ENCODE peak calls at places on chromosomes 7 and 10, in four cellular contexts. Q is lower leg skin, G is GM12892, C is transverse colon. E is an unnamed sample.

GRCh38 chr10:114181971-114182370 is 2.8 kb downstream of the TDRD1 start:
- DNase-seq in Q (no peak), G (no peak), C (peak), E (no peak)

GRCh38 chr10:70330671-70331070 is 46.9 kb upstream of the NPFFR1 start:
- DNase-seq in Q (no peak), G (no peak), C (no peak), E (no peak)

GRCh38 chr10:71531485-71532446 is 135.0 kb downstream of the CDH23 start:
- DNase-seq in Q (no peak), G (peak), C (no peak), E (peak)

GRCh38 chr10:70352401-70353097 is 29.9 kb downstream of the LRRC20 start:
- DNase-seq in Q (no peak), G (no peak), C (no peak), E (no peak)

GRCh38 chr10:26682926-26683325 is 14.6 kb upstream of the PDSS1 start:
- DNase-seq in Q (no peak), G (no peak), C (no peak), E (no peak)

GRCh38 chr10:69374242-69374641 is 42.5 kb downstream of the TACR2 start:
- DNase-seq in Q (no peak), G (no peak), C (no peak), E (no peak)

GRCh38 chr7:82726038-82726800 is 282.6 kb upstream of the CACNA2D1 start:
- DNase-seq in Q (no peak), G (no peak), C (no peak), E (no peak)

GRCh38 chr10:113031147-113031546 is 81.1 kb downstream of the TCF7L2 start:
- DNase-seq in Q (no peak), G (no peak), C (no peak), E (no peak)

GRCh38 chr7:158048569-158048968 is 539.1 kb downstream of the PTPRN2 start:
- DNase-seq in Q (no peak), G (no peak), C (no peak), E (no peak)

GRCh38 chr7:47501406-47501805 is 80.5 kb downstream of the TNS3 start:
- DNase-seq in Q (no peak), G (no peak), C (no peak), E (no peak)

GRCh38 chr7:35869810-35870209 is 69.0 kb downstream of the SEPTIN7 start:
- DNase-seq in Q (no peak), G (no peak), C (no peak), E (no peak)

GRCh38 chr10:130179640-130180039 is 43.4 kb downstream of the GLRX3 start:
- DNase-seq in Q (no peak), G (no peak), C (no peak), E (no peak)

GRCh38 chr7:26399747-26400146 is 108.1 kb downstream of the SNX10 start:
- DNase-seq in Q (no peak), G (no peak), C (no peak), E (no peak)

GRCh38 chr10:65419629-65420028 is 1506.2 kb upstream of the LRRTM3 start:
- DNase-seq in Q (no peak), G (no peak), C (no peak), E (no peak)

GRCh38 chr10:86223256-86223655 is 143.3 kb downstream of the GRID1 start:
- DNase-seq in Q (no peak), G (no peak), C (no peak), E (no peak)

GRCh38 chr7:371779-372545 is 82.0 kb downstream of the FOXL3 start:
- DNase-seq in Q (no peak), G (no peak), C (peak), E (no peak)

GRCh38 chr7:150734293-150734692 is 2.9 kb upstream of the GIMAP5 start:
- DNase-seq in Q (no peak), G (no peak), C (no peak), E (no peak)

GRCh38 chr7:98027342-98028033 is 37.5 kb upstream of the OCM2 start:
- DNase-seq in Q (no peak), G (no peak), C (no peak), E (no peak)

GRCh38 chr7:44563171-44563679 is 10.5 kb downstream of the DDX56 start:
- DNase-seq in Q (no peak), G (no peak), C (no peak), E (no peak)

GRCh38 chr7:49001610-49002033 is 77.3 kb downstream of the CDC14C start:
- DNase-seq in Q (no peak), G (peak), C (peak), E (no peak)

GRCh38 chr10:131238669-131239280 is 72.7 kb downstream of the TCERG1L start:
- DNase-seq in Q (no peak), G (no peak), C (no peak), E (no peak)

GRCh38 chr10:72487521-72487920 is 132.8 kb upstream of the DNAJB12 start:
- DNase-seq in Q (no peak), G (no peak), C (no peak), E (no peak)

GRCh38 chr10:72732521-72732920 is 40.6 kb downstream of the MCU start:
- DNase-seq in Q (no peak), G (no peak), C (no peak), E (no peak)

GRCh38 chr7:14054125-14054524 is 64.7 kb upstream of the ETV1 start:
- DNase-seq in Q (no peak), G (no peak), C (no peak), E (no peak)

GRCh38 chr7:106367018-106367420 is 82.2 kb upstream of the NAMPT start:
- DNase-seq in Q (no peak), G (no peak), C (no peak), E (no peak)

GRCh38 chr7:30936650-30937245 is 25.1 kb downstream of the AQP1 start:
- DNase-seq in Q (no peak), G (no peak), C (no peak), E (no peak)

GRCh38 chr7:32070406-32071360 is at the start of gene PDE1C:
- DNase-seq in Q (no peak), G (peak), C (no peak), E (peak)

GRCh38 chr7:97004931-97005763 is at the start of gene DLX6:
- DNase-seq in Q (no peak), G (no peak), C (peak), E (no peak)

GRCh38 chr7:43516581-43517342 is 66.1 kb upstream of the STK17A start:
- DNase-seq in Q (no peak), G (no peak), C (no peak), E (no peak)

GRCh38 chr7:96327429-96327828 is 5.5 kb upstream of the SLC25A13 start:
- DNase-seq in Q (no peak), G (no peak), C (peak), E (no peak)

GRCh38 chr7:100429637-100430449 is at the start of gene MEPCE:
- DNase-seq in Q (peak), G (peak), C (peak), E (peak)
- TF ChIP-seq POLR2A in Q (no peak), G (peak), C (peak), E (peak)

GRCh38 chr7:94394058-94394398 is 667 bp upstream of the COL1A2 start:
- DNase-seq in Q (no peak), G (no peak), C (no peak), E (no peak)

GRCh38 chr7:94393251-94393758 is 1.4 kb upstream of the COL1A2 start:
- DNase-seq in Q (no peak), G (no peak), C (no peak), E (no peak)

GRCh38 chr7:94396044-94396443 is 1.3 kb downstream of the COL1A2 start:
- DNase-seq in Q (no peak), G (no peak), C (no peak), E (no peak)

GRCh38 chr7:94395141-94396041 is 696 bp downstream of the COL1A2 start:
- DNase-seq in Q (peak), G (peak), C (peak), E (peak)

GRCh38 chr7:94394399-94395140 is at the start of gene COL1A2:
- DNase-seq in Q (peak), G (no peak), C (peak), E (no peak)
- TF ChIP-seq POLR2A in Q (no peak), G (no peak), C (peak), E (no peak)

DNA sequence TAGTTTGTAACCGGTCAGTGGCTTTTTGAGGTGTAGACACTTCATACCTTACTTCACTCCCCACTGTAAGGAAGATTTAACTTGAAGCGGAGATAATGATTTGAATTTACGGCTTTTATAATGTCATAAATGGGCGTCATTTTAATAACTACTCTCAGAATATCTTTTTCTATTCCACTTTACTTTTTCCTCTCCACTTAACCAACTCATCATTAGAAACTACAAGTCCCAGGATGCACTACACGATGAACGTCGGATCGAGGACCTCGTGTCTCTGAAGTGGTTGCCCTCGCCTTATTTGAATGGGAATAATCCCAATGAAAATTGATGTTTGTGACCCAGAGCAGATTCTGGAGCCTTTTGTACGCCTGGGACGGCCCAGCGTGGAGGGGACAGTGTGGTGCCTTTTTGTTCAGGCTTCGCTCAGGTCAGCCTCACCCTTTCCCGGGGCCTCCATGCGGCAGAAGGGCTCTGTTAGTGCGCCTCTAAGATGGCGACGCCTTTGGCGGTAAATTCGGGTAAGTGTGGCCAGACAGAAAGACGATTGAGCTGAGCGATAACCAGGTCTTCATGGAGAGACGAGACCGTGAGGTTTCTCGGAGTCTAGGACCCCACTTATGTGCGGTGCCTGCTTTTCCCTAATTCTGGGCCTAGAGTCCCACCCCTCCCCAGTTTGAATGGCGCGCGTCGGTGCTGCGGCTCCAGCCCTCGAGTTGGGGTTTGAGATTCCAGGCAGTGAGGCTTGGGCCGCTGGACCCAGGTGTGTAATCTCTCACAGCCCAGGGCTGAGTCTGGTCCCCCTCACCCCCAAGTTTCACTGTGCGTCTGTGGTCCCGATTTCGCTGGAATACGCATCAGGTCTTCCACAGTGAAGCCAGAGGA is at the start of gene NUP205:
- DNase-seq in Q (peak), G (peak), C (peak), E (peak)
- TF ChIP-seq POLR2A in Q (no peak), G (peak), C (peak), E (peak)

DNA sequence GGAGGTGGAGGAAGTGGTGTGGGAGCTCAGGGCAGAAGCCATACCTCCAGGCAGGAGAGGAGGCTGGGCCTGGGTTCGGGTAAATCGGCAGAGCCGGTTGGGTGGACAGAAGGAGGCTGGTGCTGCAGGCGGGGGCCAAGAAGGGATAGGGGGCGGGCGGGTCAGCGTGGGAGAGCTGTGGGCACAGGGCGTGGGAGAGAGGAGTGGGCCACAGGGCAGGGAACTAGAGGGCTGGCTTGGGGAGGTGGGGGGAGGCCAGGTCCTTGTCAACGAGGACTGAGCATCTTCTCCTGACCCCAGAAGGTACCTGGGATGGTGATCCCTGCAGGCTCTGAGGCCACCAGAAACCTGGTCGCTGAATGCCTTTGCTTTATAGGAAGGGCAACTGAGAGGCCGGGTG is 11.9 kb downstream of the LAT2 start:
- DNase-seq in Q (no peak), G (peak), C (no peak), E (no peak)
- TF ChIP-seq POLR2A in Q (no peak), G (no peak), C (no peak), E (no peak)

GRCh38 chr7:1707756-1708611 is 37.9 kb downstream of the ELFN1 start:
- DNase-seq in Q (no peak), G (no peak), C (no peak), E (peak)

GRCh38 chr7:1709281-1709680 is 39.2 kb downstream of the ELFN1 start:
- DNase-seq in Q (no peak), G (no peak), C (no peak), E (no peak)

GRCh38 chr7:1709900-1710299 is 39.8 kb downstream of the ELFN1 start:
- DNase-seq in Q (no peak), G (no peak), C (no peak), E (no peak)

GRCh38 chr7:1706721-1707613 is 36.9 kb downstream of the ELFN1 start:
- DNase-seq in Q (no peak), G (no peak), C (no peak), E (peak)

DNA sequence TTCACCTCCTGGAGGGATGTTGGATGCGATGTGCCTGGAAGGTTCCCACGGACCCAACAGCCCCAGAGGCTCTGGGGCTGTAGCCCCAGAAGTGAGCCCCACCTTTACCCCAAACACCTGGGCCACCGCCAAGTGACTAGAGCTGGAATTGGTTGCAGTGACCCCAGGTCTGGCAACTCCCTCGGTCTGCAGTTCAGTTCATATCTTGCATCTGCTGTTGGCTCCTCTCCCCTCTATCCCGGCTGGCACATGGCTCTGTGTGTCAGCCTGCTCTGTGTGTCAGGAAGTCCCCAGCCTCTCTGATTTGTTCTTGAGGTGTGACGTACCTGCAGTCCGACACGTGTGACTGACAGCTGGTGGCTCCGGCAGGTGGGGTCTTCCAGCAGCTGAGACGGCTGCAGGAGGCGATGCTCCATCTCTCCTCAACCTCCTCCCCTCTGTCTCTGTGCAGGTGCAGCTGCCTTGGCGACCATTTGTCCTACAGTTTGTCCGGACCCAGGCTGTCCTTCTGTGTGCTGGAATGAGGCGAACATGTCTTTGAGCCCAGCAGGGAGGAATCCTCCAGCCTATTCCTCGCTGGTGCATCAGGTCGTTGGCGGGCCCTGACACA is 38.7 kb downstream of the ELFN1 start:
- DNase-seq in Q (no peak), G (no peak), C (no peak), E (no peak)
- TF ChIP-seq POLR2A in Q (no peak), G (no peak), C (no peak), E (no peak)

DNA sequence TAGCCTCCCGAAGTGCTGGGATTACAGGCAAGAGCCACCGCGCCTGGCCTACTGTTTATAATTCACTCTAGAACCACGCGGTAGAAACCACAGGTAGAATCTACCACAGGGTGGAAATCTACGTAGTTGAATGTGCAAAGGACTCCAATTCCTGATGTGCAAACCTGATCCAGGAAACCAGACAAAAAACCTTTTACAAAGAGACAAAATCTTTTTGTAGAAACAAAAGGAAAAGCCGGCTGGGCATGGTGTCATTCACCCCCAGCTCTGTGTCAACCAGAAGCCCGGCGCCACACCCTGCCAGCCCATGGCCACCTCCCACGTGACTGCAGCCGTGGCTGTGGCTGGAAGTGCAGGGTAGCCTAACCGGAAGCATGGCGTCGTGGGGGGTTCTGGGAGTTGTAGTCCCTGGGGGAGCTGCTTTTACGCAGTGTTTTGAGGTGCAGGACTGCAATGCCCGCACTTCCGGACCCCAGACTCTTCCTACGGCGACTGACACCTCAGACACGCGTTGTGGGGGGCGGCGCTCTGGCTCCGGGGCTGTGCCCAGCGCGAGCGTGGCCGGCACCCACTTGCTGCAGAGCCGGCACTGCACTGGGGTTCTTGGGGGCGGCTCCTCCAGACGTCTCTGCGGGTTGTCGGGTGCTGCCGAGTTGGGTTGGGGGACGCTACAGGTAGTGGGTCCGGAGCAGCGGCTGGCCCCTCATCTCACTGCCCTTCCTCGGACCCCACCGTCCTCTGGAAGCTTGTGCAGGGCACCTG is 41.5 kb upstream of the RNF216 start:
- DNase-seq in Q (peak), G (peak), C (peak), E (peak)
- TF ChIP-seq POLR2A in Q (no peak), G (peak), C (peak), E (no peak)

GRCh38 chr7:27677912-27678612 is 15.4 kb upstream of the HIBADH start:
- DNase-seq in Q (no peak), G (no peak), C (peak), E (no peak)

GRCh38 chr7:27680610-27681009 is 17.9 kb upstream of the HIBADH start:
- DNase-seq in Q (no peak), G (no peak), C (no peak), E (no peak)

GRCh38 chr7:27684491-27684890 is 21.8 kb upstream of the HIBADH start:
- DNase-seq in Q (no peak), G (no peak), C (no peak), E (no peak)

GRCh38 chr7:27678617-27679260 is 16.1 kb upstream of the HIBADH start:
- DNase-seq in Q (no peak), G (no peak), C (no peak), E (no peak)
- TF ChIP-seq POLR2A in Q (no peak), G (no peak), C (no peak), E (no peak)